ENCODE peak calls at places on chromosomes 4 and X, in seven cellular contexts. One of them, this sample, is unnamed.

GRCh38 chrX:147935156-147935758 is 23.5 kb downstream of the FMR1 start:
- DNase-seq in stimulated activated CD8-positive, alpha-beta memory T cell treated with anti-CD3 and anti-CD28 coated beads, Interleukin-7, amount 100 ng/mL, for 1 hour: no peak
- DNase-seq in NCI-H460: no peak
- DNase-seq in CD8-positive, alpha-beta T cell: no peak
- DNase-seq in amygdala: no peak
- DNase-seq in AG08396: no peak
- DNase-seq in progenitor cell of endocrine pancreas: no peak
- DNase-seq in this sample: no peak

GRCh38 chr4:15162465-15163283 is 160.4 kb downstream of the CPEB2 start:
- DNase-seq in AG08396: peak
- DNase-seq in NCI-H460: peak
- DNase-seq in progenitor cell of endocrine pancreas: no peak
- DNase-seq in amygdala: no peak
- DNase-seq in stimulated activated CD8-positive, alpha-beta memory T cell treated with anti-CD3 and anti-CD28 coated beads, Interleukin-7, amount 100 ng/mL, for 1 hour: no peak
- DNase-seq in CD8-positive, alpha-beta T cell: no peak
- DNase-seq in this sample: no peak

GRCh38 chr4:154030747-154031146 is 241.9 kb upstream of the SFRP2 start:
- DNase-seq in AG08396: no peak
- DNase-seq in amygdala: no peak
- DNase-seq in NCI-H460: no peak
- DNase-seq in progenitor cell of endocrine pancreas: no peak
- DNase-seq in CD8-positive, alpha-beta T cell: no peak
- DNase-seq in stimulated activated CD8-positive, alpha-beta memory T cell treated with anti-CD3 and anti-CD28 coated beads, Interleukin-7, amount 100 ng/mL, for 1 hour: no peak
- DNase-seq in this sample: no peak

GRCh38 chr4:56658410-56659003 is 22.6 kb downstream of the HOPX start:
- DNase-seq in CD8-positive, alpha-beta T cell: no peak
- DNase-seq in NCI-H460: no peak
- DNase-seq in progenitor cell of endocrine pancreas: no peak
- DNase-seq in AG08396: no peak
- DNase-seq in amygdala: no peak
- DNase-seq in stimulated activated CD8-positive, alpha-beta memory T cell treated with anti-CD3 and anti-CD28 coated beads, Interleukin-7, amount 100 ng/mL, for 1 hour: no peak
- DNase-seq in this sample: no peak

GRCh38 chr4:33091961-33092360 is 2371.8 kb downstream of the PCDH7 start:
- DNase-seq in stimulated activated CD8-positive, alpha-beta memory T cell treated with anti-CD3 and anti-CD28 coated beads, Interleukin-7, amount 100 ng/mL, for 1 hour: no peak
- DNase-seq in CD8-positive, alpha-beta T cell: no peak
- DNase-seq in NCI-H460: no peak
- DNase-seq in progenitor cell of endocrine pancreas: no peak
- DNase-seq in amygdala: no peak
- DNase-seq in AG08396: no peak
- DNase-seq in this sample: no peak

GRCh38 chr4:169018406-169018805 is 8.4 kb upstream of the CBR4 start:
- DNase-seq in CD8-positive, alpha-beta T cell: no peak
- DNase-seq in stimulated activated CD8-positive, alpha-beta memory T cell treated with anti-CD3 and anti-CD28 coated beads, Interleukin-7, amount 100 ng/mL, for 1 hour: no peak
- DNase-seq in progenitor cell of endocrine pancreas: no peak
- DNase-seq in amygdala: no peak
- DNase-seq in AG08396: no peak
- DNase-seq in NCI-H460: no peak
- DNase-seq in this sample: no peak

GRCh38 chr4:25888781-25889180 is 25.2 kb upstream of the SMIM20 start:
- DNase-seq in CD8-positive, alpha-beta T cell: no peak
- DNase-seq in stimulated activated CD8-positive, alpha-beta memory T cell treated with anti-CD3 and anti-CD28 coated beads, Interleukin-7, amount 100 ng/mL, for 1 hour: no peak
- DNase-seq in AG08396: no peak
- DNase-seq in amygdala: no peak
- DNase-seq in NCI-H460: no peak
- DNase-seq in progenitor cell of endocrine pancreas: no peak
- DNase-seq in this sample: no peak

GRCh38 chr4:3655485-3656429 is 110.4 kb upstream of the ADRA2C start:
- DNase-seq in CD8-positive, alpha-beta T cell: no peak
- DNase-seq in AG08396: no peak
- DNase-seq in NCI-H460: no peak
- DNase-seq in stimulated activated CD8-positive, alpha-beta memory T cell treated with anti-CD3 and anti-CD28 coated beads, Interleukin-7, amount 100 ng/mL, for 1 hour: no peak
- DNase-seq in amygdala: no peak
- DNase-seq in progenitor cell of endocrine pancreas: no peak
- DNase-seq in this sample: no peak

GRCh38 chrX:154717824-154718223 is 33.1 kb downstream of the GAB3 start:
- DNase-seq in amygdala: no peak
- DNase-seq in AG08396: no peak
- DNase-seq in CD8-positive, alpha-beta T cell: peak
- DNase-seq in progenitor cell of endocrine pancreas: no peak
- DNase-seq in NCI-H460: no peak
- DNase-seq in stimulated activated CD8-positive, alpha-beta memory T cell treated with anti-CD3 and anti-CD28 coated beads, Interleukin-7, amount 100 ng/mL, for 1 hour: no peak
- DNase-seq in this sample: no peak

GRCh38 chr4:108370291-108370690 is 201.6 kb upstream of the LEF1 start:
- DNase-seq in AG08396: no peak
- DNase-seq in amygdala: no peak
- DNase-seq in NCI-H460: no peak
- DNase-seq in stimulated activated CD8-positive, alpha-beta memory T cell treated with anti-CD3 and anti-CD28 coated beads, Interleukin-7, amount 100 ng/mL, for 1 hour: no peak
- DNase-seq in CD8-positive, alpha-beta T cell: peak
- DNase-seq in progenitor cell of endocrine pancreas: no peak
- DNase-seq in this sample: no peak

GRCh38 chr4:47852121-47852520 is 14.3 kb upstream of the CORIN start:
- DNase-seq in NCI-H460: no peak
- DNase-seq in CD8-positive, alpha-beta T cell: no peak
- DNase-seq in stimulated activated CD8-positive, alpha-beta memory T cell treated with anti-CD3 and anti-CD28 coated beads, Interleukin-7, amount 100 ng/mL, for 1 hour: no peak
- DNase-seq in amygdala: no peak
- DNase-seq in progenitor cell of endocrine pancreas: no peak
- DNase-seq in AG08396: peak
- DNase-seq in this sample: no peak